ENCODE peak calls at places on chromosome 13, in ten cellular contexts. One of them, this sample, is unnamed.

GRCh38 chr13:98451676-98452105 is 125.2 kb downstream of the STK24 start:
- DNase-seq in stimulated activated CD4-positive, alpha-beta T cell treated with anti-CD3 and anti-CD28 coated beads, Interleukin-2, amount 100 ng/mL, for 24 hours: no peak
- DNase-seq in caudate nucleus: peak
- DNase-seq in body of pancreas: peak
- DNase-seq in naive thymus-derived CD8-positive, alpha-beta T cell: no peak
- DNase-seq in HS-27A: no peak
- DNase-seq in tibial artery: peak
- DNase-seq in osteoblast: peak
- DNase-seq in uterus: peak
- DNase-seq in DMS53: peak
- DNase-seq in this sample: no peak

GRCh38 chr13:48500652-48501197 is 32.2 kb downstream of the RCBTB2 start:
- DNase-seq in tibial artery: no peak
- DNase-seq in stimulated activated CD4-positive, alpha-beta T cell treated with anti-CD3 and anti-CD28 coated beads, Interleukin-2, amount 100 ng/mL, for 24 hours: no peak
- DNase-seq in caudate nucleus: no peak
- DNase-seq in osteoblast: peak
- DNase-seq in body of pancreas: no peak
- DNase-seq in HS-27A: no peak
- DNase-seq in uterus: no peak
- DNase-seq in DMS53: peak
- DNase-seq in naive thymus-derived CD8-positive, alpha-beta T cell: no peak
- DNase-seq in this sample: no peak

GRCh38 chr13:87331178-87331577 is 340.0 kb upstream of the SLITRK5 start:
- DNase-seq in naive thymus-derived CD8-positive, alpha-beta T cell: no peak
- DNase-seq in DMS53: no peak
- DNase-seq in uterus: no peak
- DNase-seq in HS-27A: no peak
- DNase-seq in caudate nucleus: no peak
- DNase-seq in body of pancreas: no peak
- DNase-seq in stimulated activated CD4-positive, alpha-beta T cell treated with anti-CD3 and anti-CD28 coated beads, Interleukin-2, amount 100 ng/mL, for 24 hours: no peak
- DNase-seq in osteoblast: no peak
- DNase-seq in tibial artery: no peak
- DNase-seq in this sample: no peak

GRCh38 chr13:73989244-73989843 is 144.9 kb downstream of the KLF12 start:
- DNase-seq in naive thymus-derived CD8-positive, alpha-beta T cell: no peak
- DNase-seq in stimulated activated CD4-positive, alpha-beta T cell treated with anti-CD3 and anti-CD28 coated beads, Interleukin-2, amount 100 ng/mL, for 24 hours: no peak
- DNase-seq in body of pancreas: no peak
- DNase-seq in DMS53: no peak
- DNase-seq in tibial artery: no peak
- DNase-seq in caudate nucleus: no peak
- DNase-seq in osteoblast: no peak
- DNase-seq in HS-27A: no peak
- DNase-seq in uterus: no peak
- DNase-seq in this sample: no peak

GRCh38 chr13:75050419-75051066 is 431.4 kb downstream of the TBC1D4 start:
- DNase-seq in osteoblast: peak
- DNase-seq in DMS53: no peak
- DNase-seq in HS-27A: no peak
- DNase-seq in uterus: no peak
- DNase-seq in stimulated activated CD4-positive, alpha-beta T cell treated with anti-CD3 and anti-CD28 coated beads, Interleukin-2, amount 100 ng/mL, for 24 hours: no peak
- DNase-seq in naive thymus-derived CD8-positive, alpha-beta T cell: no peak
- DNase-seq in body of pancreas: no peak
- DNase-seq in caudate nucleus: no peak
- DNase-seq in tibial artery: no peak
- DNase-seq in this sample: no peak

GRCh38 chr13:99610702-99611289 is 109.5 kb downstream of the TM9SF2 start:
- DNase-seq in HS-27A: no peak
- DNase-seq in tibial artery: no peak
- DNase-seq in stimulated activated CD4-positive, alpha-beta T cell treated with anti-CD3 and anti-CD28 coated beads, Interleukin-2, amount 100 ng/mL, for 24 hours: no peak
- DNase-seq in uterus: no peak
- DNase-seq in osteoblast: no peak
- DNase-seq in body of pancreas: no peak
- DNase-seq in naive thymus-derived CD8-positive, alpha-beta T cell: no peak
- DNase-seq in caudate nucleus: no peak
- DNase-seq in DMS53: no peak
- DNase-seq in this sample: no peak

GRCh38 chr13:64684685-64685431 is 2545.3 kb downstream of the PCDH9 start:
- DNase-seq in DMS53: no peak
- DNase-seq in HS-27A: no peak
- DNase-seq in stimulated activated CD4-positive, alpha-beta T cell treated with anti-CD3 and anti-CD28 coated beads, Interleukin-2, amount 100 ng/mL, for 24 hours: no peak
- DNase-seq in tibial artery: no peak
- DNase-seq in uterus: no peak
- DNase-seq in caudate nucleus: no peak
- DNase-seq in naive thymus-derived CD8-positive, alpha-beta T cell: no peak
- DNase-seq in osteoblast: no peak
- DNase-seq in body of pancreas: no peak
- DNase-seq in this sample: no peak

GRCh38 chr13:39900106-39900750 is 244.8 kb downstream of the COG6 start:
- DNase-seq in osteoblast: no peak
- DNase-seq in uterus: no peak
- DNase-seq in DMS53: no peak
- DNase-seq in stimulated activated CD4-positive, alpha-beta T cell treated with anti-CD3 and anti-CD28 coated beads, Interleukin-2, amount 100 ng/mL, for 24 hours: no peak
- DNase-seq in naive thymus-derived CD8-positive, alpha-beta T cell: no peak
- DNase-seq in tibial artery: no peak
- DNase-seq in HS-27A: no peak
- DNase-seq in body of pancreas: no peak
- DNase-seq in caudate nucleus: no peak
- DNase-seq in this sample: no peak

GRCh38 chr13:39249971-39250370 is 211.7 kb downstream of the NHLRC3 start:
- DNase-seq in stimulated activated CD4-positive, alpha-beta T cell treated with anti-CD3 and anti-CD28 coated beads, Interleukin-2, amount 100 ng/mL, for 24 hours: no peak
- DNase-seq in osteoblast: no peak
- DNase-seq in naive thymus-derived CD8-positive, alpha-beta T cell: no peak
- DNase-seq in tibial artery: no peak
- DNase-seq in body of pancreas: no peak
- DNase-seq in HS-27A: no peak
- DNase-seq in caudate nucleus: no peak
- DNase-seq in uterus: no peak
- DNase-seq in DMS53: no peak
- DNase-seq in this sample: no peak

GRCh38 chr13:47859129-47859528 is 141.9 kb downstream of the SUCLA2 start:
- DNase-seq in caudate nucleus: no peak
- DNase-seq in body of pancreas: no peak
- DNase-seq in osteoblast: no peak
- DNase-seq in HS-27A: no peak
- DNase-seq in DMS53: no peak
- DNase-seq in uterus: no peak
- DNase-seq in tibial artery: no peak
- DNase-seq in naive thymus-derived CD8-positive, alpha-beta T cell: no peak
- DNase-seq in stimulated activated CD4-positive, alpha-beta T cell treated with anti-CD3 and anti-CD28 coated beads, Interleukin-2, amount 100 ng/mL, for 24 hours: no peak
- DNase-seq in this sample: no peak

GRCh38 chr13:66513728-66514127 is 716.4 kb downstream of the PCDH9 start:
- DNase-seq in naive thymus-derived CD8-positive, alpha-beta T cell: no peak
- DNase-seq in DMS53: no peak
- DNase-seq in tibial artery: no peak
- DNase-seq in uterus: no peak
- DNase-seq in osteoblast: no peak
- DNase-seq in caudate nucleus: no peak
- DNase-seq in HS-27A: no peak
- DNase-seq in body of pancreas: no peak
- DNase-seq in stimulated activated CD4-positive, alpha-beta T cell treated with anti-CD3 and anti-CD28 coated beads, Interleukin-2, amount 100 ng/mL, for 24 hours: no peak
- DNase-seq in this sample: no peak

GRCh38 chr13:30569901-30570576 is 47.7 kb upstream of the USPL1 start:
- DNase-seq in body of pancreas: no peak
- DNase-seq in stimulated activated CD4-positive, alpha-beta T cell treated with anti-CD3 and anti-CD28 coated beads, Interleukin-2, amount 100 ng/mL, for 24 hours: no peak
- DNase-seq in osteoblast: peak
- DNase-seq in naive thymus-derived CD8-positive, alpha-beta T cell: no peak
- DNase-seq in DMS53: no peak
- DNase-seq in uterus: peak
- DNase-seq in caudate nucleus: no peak
- DNase-seq in HS-27A: peak
- DNase-seq in tibial artery: peak
- DNase-seq in this sample: no peak

GRCh38 chr13:45490068-45490467 is 25.3 kb downstream of the COG3 start:
- DNase-seq in stimulated activated CD4-positive, alpha-beta T cell treated with anti-CD3 and anti-CD28 coated beads, Interleukin-2, amount 100 ng/mL, for 24 hours: no peak
- DNase-seq in DMS53: peak
- DNase-seq in uterus: no peak
- DNase-seq in osteoblast: no peak
- DNase-seq in naive thymus-derived CD8-positive, alpha-beta T cell: peak
- DNase-seq in caudate nucleus: no peak
- DNase-seq in tibial artery: no peak
- DNase-seq in HS-27A: no peak
- DNase-seq in body of pancreas: no peak
- DNase-seq in this sample: no peak

GRCh38 chr13:109787135-109787954 is 962 bp upstream of the IRS2 start:
- DNase-seq in naive thymus-derived CD8-positive, alpha-beta T cell: peak
- DNase-seq in stimulated activated CD4-positive, alpha-beta T cell treated with anti-CD3 and anti-CD28 coated beads, Interleukin-2, amount 100 ng/mL, for 24 hours: peak
- DNase-seq in tibial artery: no peak
- DNase-seq in osteoblast: no peak
- DNase-seq in body of pancreas: peak
- DNase-seq in DMS53: peak
- DNase-seq in caudate nucleus: no peak
- DNase-seq in HS-27A: no peak
- DNase-seq in uterus: peak
- DNase-seq in this sample: no peak

GRCh38 chr13:113364371-113364932 is 522 bp upstream of the GRTP1 start:
- DNase-seq in osteoblast: peak
- DNase-seq in body of pancreas: no peak
- DNase-seq in naive thymus-derived CD8-positive, alpha-beta T cell: no peak
- DNase-seq in HS-27A: no peak
- DNase-seq in DMS53: no peak
- DNase-seq in tibial artery: peak
- DNase-seq in stimulated activated CD4-positive, alpha-beta T cell treated with anti-CD3 and anti-CD28 coated beads, Interleukin-2, amount 100 ng/mL, for 24 hours: no peak
- DNase-seq in caudate nucleus: no peak
- DNase-seq in uterus: peak
- DNase-seq in this sample: no peak

GRCh38 chr13:21079761-21080730 is 18.7 kb upstream of the LATS2 start:
- DNase-seq in DMS53: no peak
- DNase-seq in HS-27A: peak
- DNase-seq in stimulated activated CD4-positive, alpha-beta T cell treated with anti-CD3 and anti-CD28 coated beads, Interleukin-2, amount 100 ng/mL, for 24 hours: no peak
- DNase-seq in tibial artery: peak
- DNase-seq in caudate nucleus: no peak
- DNase-seq in body of pancreas: peak
- DNase-seq in naive thymus-derived CD8-positive, alpha-beta T cell: no peak
- DNase-seq in uterus: no peak
- DNase-seq in osteoblast: peak
- DNase-seq in this sample: no peak

GRCh38 chr13:50130686-50131051 is 115.4 kb downstream of the KCNRG start:
- DNase-seq in DMS53: peak
- DNase-seq in naive thymus-derived CD8-positive, alpha-beta T cell: no peak
- DNase-seq in caudate nucleus: no peak
- DNase-seq in tibial artery: peak
- DNase-seq in osteoblast: peak
- DNase-seq in HS-27A: no peak
- DNase-seq in uterus: no peak
- DNase-seq in body of pancreas: no peak
- DNase-seq in stimulated activated CD4-positive, alpha-beta T cell treated with anti-CD3 and anti-CD28 coated beads, Interleukin-2, amount 100 ng/mL, for 24 hours: no peak
- DNase-seq in this sample: peak

GRCh38 chr13:84607614-84608013 is 725.3 kb upstream of the SLITRK1 start:
- DNase-seq in HS-27A: peak
- DNase-seq in uterus: no peak
- DNase-seq in stimulated activated CD4-positive, alpha-beta T cell treated with anti-CD3 and anti-CD28 coated beads, Interleukin-2, amount 100 ng/mL, for 24 hours: no peak
- DNase-seq in DMS53: no peak
- DNase-seq in naive thymus-derived CD8-positive, alpha-beta T cell: no peak
- DNase-seq in body of pancreas: no peak
- DNase-seq in osteoblast: peak
- DNase-seq in caudate nucleus: no peak
- DNase-seq in tibial artery: no peak
- DNase-seq in this sample: no peak

This sample was measured in Right ventricle myocardium inferior.